ENCODE peak calls at places on chromosome 7, in eight cellular contexts. Z, N, T, Q, C, D, B and V are unnamed samples.

GRCh38 chr7:102993532-102994029 is 80.8 kb downstream of the LRRC17 start:
- DNase-seq in Z (no peak), N (no peak), T (no peak), Q (peak), C (no peak), D (no peak), B (no peak), V (no peak)

GRCh38 chr7:99079104-99079503 is 64.8 kb downstream of the SMURF1 start:
- DNase-seq in Z (no peak), N (no peak), T (no peak), Q (no peak), C (no peak), D (no peak), B (no peak), V (peak)

GRCh38 chr7:53811555-53812079 is 730.6 kb upstream of the VSTM2A start:
- DNase-seq in Z (no peak), N (no peak), T (no peak), Q (no peak), C (no peak), D (no peak), B (no peak), V (no peak)

GRCh38 chr7:55074008-55074499 is 55.2 kb downstream of the EGFR start:
- DNase-seq in Z (no peak), N (no peak), T (no peak), Q (peak), C (no peak), D (no peak), B (no peak), V (no peak)

GRCh38 chr7:128398016-128398840 is 11.6 kb downstream of the IMPDH1 start:
- DNase-seq in Z (peak), N (peak), T (peak), Q (no peak), C (peak), D (peak), B (no peak), V (peak)

GRCh38 chr7:2635810-2636701 is 4.3 kb downstream of the TTYH3 start:
- DNase-seq in Z (no peak), N (no peak), T (no peak), Q (peak), C (no peak), D (no peak), B (no peak), V (peak)

GRCh38 chr7:21443149-21443841 is 15.4 kb downstream of the SP4 start:
- DNase-seq in Z (no peak), N (no peak), T (no peak), Q (no peak), C (no peak), D (no peak), B (no peak), V (no peak)

GRCh38 chr7:140899883-140900282 is 24.8 kb downstream of the BRAF start:
- DNase-seq in Z (peak), N (no peak), T (peak), Q (peak), C (no peak), D (no peak), B (no peak), V (peak)

GRCh38 chr7:131164900-131165254 is 162.8 kb upstream of the MKLN1 start:
- DNase-seq in Z (no peak), N (no peak), T (no peak), Q (no peak), C (no peak), D (no peak), B (no peak), V (no peak)

GRCh38 chr7:50513166-50513871 is 51.9 kb downstream of the DDC start:
- DNase-seq in Z (no peak), N (no peak), T (no peak), Q (no peak), C (no peak), D (no peak), B (no peak), V (no peak)

GRCh38 chr7:78777844-78778243 is 675.6 kb downstream of the MAGI2 start:
- DNase-seq in Z (no peak), N (no peak), T (no peak), Q (no peak), C (no peak), D (no peak), B (no peak), V (no peak)

GRCh38 chr7:82810558-82811259 is 352.0 kb downstream of the PCLO start:
- DNase-seq in Z (peak), N (no peak), T (peak), Q (peak), C (no peak), D (no peak), B (no peak), V (no peak)

GRCh38 chr7:42192851-42193456 is 44.1 kb downstream of the GLI3 start:
- DNase-seq in Z (peak), N (no peak), T (peak), Q (peak), C (no peak), D (no peak), B (no peak), V (no peak)

GRCh38 chr7:149525280-149525679 is 27.7 kb upstream of the ZNF746 start:
- DNase-seq in Z (no peak), N (no peak), T (no peak), Q (no peak), C (no peak), D (no peak), B (no peak), V (no peak)

GRCh38 chr7:105811189-105811847 is 65.1 kb downstream of the ATXN7L1 start:
- DNase-seq in Z (no peak), N (no peak), T (no peak), Q (no peak), C (no peak), D (no peak), B (no peak), V (no peak)

GRCh38 chr7:24346129-24346528 is 62.1 kb downstream of the NPY start:
- DNase-seq in Z (no peak), N (no peak), T (no peak), Q (no peak), C (no peak), D (no peak), B (no peak), V (no peak)

GRCh38 chr7:2165610-2166594 is 66.8 kb downstream of the MAD1L1 start:
- DNase-seq in Z (no peak), N (no peak), T (no peak), Q (no peak), C (no peak), D (no peak), B (no peak), V (no peak)